ENCODE peak calls at places on chromosomes 5 and 9, in ten cellular contexts. One of them, this sample, is unnamed. For H3K4me1, the result is how much of the 10 kb centered on the place peaks cover.

GRCh38 chr5:1312206-1312605 is 17.3 kb upstream of the TERT start:
- DNase-seq in Karpas-422: no peak
- DNase-seq in upper lobe of right lung: peak
- DNase-seq in cardiac muscle cell: no peak
- DNase-seq in adipocyte: no peak
- DNase-seq in effector memory CD4-positive, alpha-beta T cell: peak
- DNase-seq in heart right ventricle: no peak
- DNase-seq in IMR-90: no peak
- DNase-seq in keratinocyte: no peak
- DNase-seq in aorta: peak
- DNase-seq in this sample: peak

GRCh38 chr9:109859447-109859846 is 79.4 kb downstream of the PALM2AKAP2 start:
- DNase-seq in Karpas-422: no peak
- DNase-seq in upper lobe of right lung: no peak
- DNase-seq in cardiac muscle cell: no peak
- DNase-seq in adipocyte: peak
- DNase-seq in effector memory CD4-positive, alpha-beta T cell: no peak
- DNase-seq in heart right ventricle: no peak
- DNase-seq in IMR-90: no peak
- DNase-seq in keratinocyte: no peak
- DNase-seq in aorta: no peak
- DNase-seq in this sample: no peak

GRCh38 chr9:99011161-99011709 is 67.5 kb downstream of the COL15A1 start:
- DNase-seq in Karpas-422: no peak
- DNase-seq in upper lobe of right lung: no peak
- DNase-seq in cardiac muscle cell: peak
- DNase-seq in adipocyte: no peak
- DNase-seq in effector memory CD4-positive, alpha-beta T cell: no peak
- DNase-seq in heart right ventricle: no peak
- DNase-seq in IMR-90: peak
- DNase-seq in keratinocyte: no peak
- DNase-seq in aorta: no peak
- DNase-seq in this sample: no peak

GRCh38 chr9:78539904-78540303 is 243.0 kb downstream of the PSAT1 start:
- DNase-seq in Karpas-422: no peak
- DNase-seq in upper lobe of right lung: no peak
- DNase-seq in cardiac muscle cell: no peak
- DNase-seq in adipocyte: peak
- DNase-seq in effector memory CD4-positive, alpha-beta T cell: no peak
- DNase-seq in heart right ventricle: no peak
- DNase-seq in IMR-90: peak
- DNase-seq in keratinocyte: no peak
- DNase-seq in aorta: no peak
- DNase-seq in this sample: no peak

GRCh38 chr9:109403766-109404320 is 83.0 kb upstream of the EPB41L4B start:
- DNase-seq in Karpas-422: no peak
- DNase-seq in upper lobe of right lung: no peak
- DNase-seq in cardiac muscle cell: no peak
- DNase-seq in adipocyte: peak
- DNase-seq in effector memory CD4-positive, alpha-beta T cell: no peak
- DNase-seq in heart right ventricle: no peak
- DNase-seq in IMR-90: no peak
- DNase-seq in keratinocyte: no peak
- DNase-seq in aorta: no peak
- DNase-seq in this sample: no peak

GRCh38 chr9:33129886-33130284 is 37.3 kb downstream of the B4GALT1 start:
- DNase-seq in Karpas-422: no peak
- DNase-seq in upper lobe of right lung: no peak
- DNase-seq in cardiac muscle cell: no peak
- DNase-seq in adipocyte: no peak
- DNase-seq in effector memory CD4-positive, alpha-beta T cell: no peak
- DNase-seq in heart right ventricle: no peak
- DNase-seq in IMR-90: no peak
- DNase-seq in keratinocyte: no peak
- DNase-seq in aorta: no peak
- DNase-seq in this sample: no peak

GRCh38 chr9:124880501-124880900 is 18.6 kb downstream of the ARPC5L start:
- DNase-seq in Karpas-422: peak
- DNase-seq in upper lobe of right lung: no peak
- DNase-seq in cardiac muscle cell: no peak
- DNase-seq in adipocyte: no peak
- DNase-seq in effector memory CD4-positive, alpha-beta T cell: no peak
- DNase-seq in heart right ventricle: no peak
- DNase-seq in IMR-90: no peak
- DNase-seq in keratinocyte: no peak
- DNase-seq in aorta: no peak
- DNase-seq in this sample: no peak

GRCh38 chr5:132075719-132076077 is 2.1 kb downstream of the CSF2 start:
- DNase-seq in Karpas-422: no peak
- DNase-seq in upper lobe of right lung: peak
- DNase-seq in cardiac muscle cell: no peak
- DNase-seq in adipocyte: no peak
- DNase-seq in effector memory CD4-positive, alpha-beta T cell: no peak
- DNase-seq in heart right ventricle: no peak
- DNase-seq in IMR-90: no peak
- DNase-seq in keratinocyte: no peak
- DNase-seq in aorta: no peak
- DNase-seq in this sample: no peak

DNA sequence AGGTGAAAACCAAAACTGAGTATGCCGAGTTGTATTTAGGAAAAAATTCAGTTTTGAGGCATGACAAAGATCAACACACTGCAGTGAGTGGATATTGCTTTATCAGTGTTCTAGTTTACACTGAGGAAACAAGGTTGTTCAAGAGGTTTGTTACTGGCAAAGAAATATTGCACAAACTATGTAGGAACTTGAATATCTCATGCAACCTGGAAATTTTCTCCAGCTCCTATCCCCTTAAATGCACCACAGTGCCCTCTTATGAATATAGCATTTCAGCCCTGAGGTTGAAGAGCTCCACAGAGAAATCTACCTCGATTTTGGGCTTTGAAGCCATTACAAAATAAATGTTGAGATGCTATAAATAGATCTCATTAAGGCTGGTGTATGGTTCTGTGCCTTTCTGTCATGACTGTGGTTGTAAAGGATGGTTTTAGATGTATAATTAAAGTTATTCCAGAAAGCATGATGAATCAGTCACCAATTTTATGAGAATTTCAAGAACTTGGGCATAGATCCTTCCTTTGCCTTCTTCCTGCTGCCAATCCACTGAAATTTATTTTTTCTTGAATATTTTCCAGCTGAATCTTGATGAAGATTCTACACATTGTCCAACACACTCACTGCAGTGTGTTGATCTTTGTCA is 159.3 kb downstream of the SPATA31D1 start:
- DNase-seq in Karpas-422: no peak
- DNase-seq in upper lobe of right lung: no peak
- DNase-seq in cardiac muscle cell: no peak
- DNase-seq in adipocyte: peak
- DNase-seq in effector memory CD4-positive, alpha-beta T cell: no peak
- DNase-seq in heart right ventricle: no peak
- DNase-seq in IMR-90: no peak
- DNase-seq in keratinocyte: no peak
- DNase-seq in aorta: no peak
- DNase-seq in this sample: no peak
- H3K4me1 ChIP-seq in Karpas-422: under half
- H3K4me1 ChIP-seq in upper lobe of right lung: under half
- H3K4me1 ChIP-seq in cardiac muscle cell: under half
- H3K4me1 ChIP-seq in adipocyte: under half
- H3K4me1 ChIP-seq in effector memory CD4-positive, alpha-beta T cell: under half
- H3K4me1 ChIP-seq in heart right ventricle: under half
- H3K4me1 ChIP-seq in IMR-90: under half
- H3K4me1 ChIP-seq in keratinocyte: under half
- H3K4me1 ChIP-seq in aorta: under half
- H3K4me1 ChIP-seq in this sample: under half

GRCh38 chr5:139638736-139639618 is 9.2 kb upstream of the CXXC5 start:
- DNase-seq in Karpas-422: peak
- DNase-seq in upper lobe of right lung: no peak
- DNase-seq in cardiac muscle cell: no peak
- DNase-seq in adipocyte: no peak
- DNase-seq in effector memory CD4-positive, alpha-beta T cell: no peak
- DNase-seq in heart right ventricle: no peak
- DNase-seq in IMR-90: no peak
- DNase-seq in keratinocyte: no peak
- DNase-seq in aorta: no peak
- DNase-seq in this sample: no peak
- H3K4me3 ChIP-seq in Karpas-422: no peak
- H3K4me3 ChIP-seq in upper lobe of right lung: no peak
- H3K4me3 ChIP-seq in cardiac muscle cell: no peak
- H3K4me3 ChIP-seq in adipocyte: peak
- H3K4me3 ChIP-seq in effector memory CD4-positive, alpha-beta T cell: no peak
- H3K4me3 ChIP-seq in heart right ventricle: no peak
- H3K4me3 ChIP-seq in IMR-90: no peak
- H3K4me3 ChIP-seq in keratinocyte: no peak
- H3K4me3 ChIP-seq in aorta: no peak
- H3K4me3 ChIP-seq in this sample: no peak

GRCh38 chr5:103424453-103425205 is 138.0 kb downstream of the NUDT12 start:
- DNase-seq in Karpas-422: no peak
- DNase-seq in upper lobe of right lung: no peak
- DNase-seq in cardiac muscle cell: no peak
- DNase-seq in adipocyte: peak
- DNase-seq in effector memory CD4-positive, alpha-beta T cell: no peak
- DNase-seq in heart right ventricle: no peak
- DNase-seq in IMR-90: peak
- DNase-seq in keratinocyte: no peak
- DNase-seq in aorta: no peak
- DNase-seq in this sample: no peak

GRCh38 chr5:103427326-103427725 is 135.3 kb downstream of the NUDT12 start:
- DNase-seq in Karpas-422: no peak
- DNase-seq in upper lobe of right lung: no peak
- DNase-seq in cardiac muscle cell: no peak
- DNase-seq in adipocyte: no peak
- DNase-seq in effector memory CD4-positive, alpha-beta T cell: no peak
- DNase-seq in heart right ventricle: no peak
- DNase-seq in IMR-90: no peak
- DNase-seq in keratinocyte: no peak
- DNase-seq in aorta: no peak
- DNase-seq in this sample: no peak

GRCh38 chr5:103425686-103426454 is 136.7 kb downstream of the NUDT12 start:
- DNase-seq in Karpas-422: no peak
- DNase-seq in upper lobe of right lung: no peak
- DNase-seq in cardiac muscle cell: no peak
- DNase-seq in adipocyte: peak
- DNase-seq in effector memory CD4-positive, alpha-beta T cell: no peak
- DNase-seq in heart right ventricle: no peak
- DNase-seq in IMR-90: peak
- DNase-seq in keratinocyte: no peak
- DNase-seq in aorta: no peak
- DNase-seq in this sample: no peak

GRCh38 chr5:103422756-103423155 is 139.8 kb downstream of the NUDT12 start:
- DNase-seq in Karpas-422: no peak
- DNase-seq in upper lobe of right lung: no peak
- DNase-seq in cardiac muscle cell: no peak
- DNase-seq in adipocyte: no peak
- DNase-seq in effector memory CD4-positive, alpha-beta T cell: no peak
- DNase-seq in heart right ventricle: no peak
- DNase-seq in IMR-90: no peak
- DNase-seq in keratinocyte: no peak
- DNase-seq in aorta: no peak
- DNase-seq in this sample: no peak

GRCh38 chr5:103424008-103424407 is 138.6 kb downstream of the NUDT12 start:
- DNase-seq in Karpas-422: no peak
- DNase-seq in upper lobe of right lung: no peak
- DNase-seq in cardiac muscle cell: no peak
- DNase-seq in adipocyte: peak
- DNase-seq in effector memory CD4-positive, alpha-beta T cell: no peak
- DNase-seq in heart right ventricle: no peak
- DNase-seq in IMR-90: peak
- DNase-seq in keratinocyte: no peak
- DNase-seq in aorta: no peak
- DNase-seq in this sample: no peak
- H3K4me1 ChIP-seq in Karpas-422: under half
- H3K4me1 ChIP-seq in upper lobe of right lung: under half
- H3K4me1 ChIP-seq in cardiac muscle cell: under half
- H3K4me1 ChIP-seq in adipocyte: under half
- H3K4me1 ChIP-seq in effector memory CD4-positive, alpha-beta T cell: under half
- H3K4me1 ChIP-seq in heart right ventricle: under half
- H3K4me1 ChIP-seq in IMR-90: under half
- H3K4me1 ChIP-seq in keratinocyte: under half
- H3K4me1 ChIP-seq in aorta: under half
- H3K4me1 ChIP-seq in this sample: under half

DNA sequence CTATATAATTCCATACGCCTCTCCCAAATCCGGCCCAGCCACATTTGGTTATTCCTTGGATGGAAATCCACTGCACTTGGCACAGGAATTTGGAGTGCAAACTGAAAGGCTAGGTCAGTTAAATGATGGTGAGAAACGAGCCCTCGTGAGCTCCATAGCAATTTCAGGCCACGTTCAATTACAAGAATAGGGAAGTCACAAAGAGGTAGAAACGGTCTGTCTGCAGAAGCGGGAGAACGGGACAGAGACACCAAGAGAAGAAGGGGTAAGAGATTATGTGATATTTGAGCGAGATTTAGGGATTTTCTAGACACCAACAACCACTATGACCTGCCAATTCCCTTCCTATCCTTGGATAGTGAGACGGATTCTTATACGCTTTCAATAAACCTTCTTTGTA is 118.6 kb downstream of the ZNF608 start:
- DNase-seq in Karpas-422: no peak
- DNase-seq in upper lobe of right lung: no peak
- DNase-seq in cardiac muscle cell: no peak
- DNase-seq in adipocyte: no peak
- DNase-seq in effector memory CD4-positive, alpha-beta T cell: no peak
- DNase-seq in heart right ventricle: no peak
- DNase-seq in IMR-90: no peak
- DNase-seq in keratinocyte: no peak
- DNase-seq in aorta: no peak
- DNase-seq in this sample: no peak
- H3K4me3 ChIP-seq in Karpas-422: no peak
- H3K4me3 ChIP-seq in upper lobe of right lung: no peak
- H3K4me3 ChIP-seq in cardiac muscle cell: no peak
- H3K4me3 ChIP-seq in adipocyte: no peak
- H3K4me3 ChIP-seq in effector memory CD4-positive, alpha-beta T cell: no peak
- H3K4me3 ChIP-seq in heart right ventricle: no peak
- H3K4me3 ChIP-seq in IMR-90: no peak
- H3K4me3 ChIP-seq in keratinocyte: no peak
- H3K4me3 ChIP-seq in aorta: no peak
- H3K4me3 ChIP-seq in this sample: no peak

GRCh38 chr5:174751154-174751990 is 27.0 kb downstream of the MSX2 start:
- DNase-seq in Karpas-422: no peak
- DNase-seq in upper lobe of right lung: no peak
- DNase-seq in cardiac muscle cell: peak
- DNase-seq in adipocyte: peak
- DNase-seq in effector memory CD4-positive, alpha-beta T cell: no peak
- DNase-seq in heart right ventricle: no peak
- DNase-seq in IMR-90: no peak
- DNase-seq in keratinocyte: no peak
- DNase-seq in aorta: no peak
- DNase-seq in this sample: no peak
- H3K4me1 ChIP-seq in Karpas-422: under half
- H3K4me1 ChIP-seq in upper lobe of right lung: under half
- H3K4me1 ChIP-seq in cardiac muscle cell: under half
- H3K4me1 ChIP-seq in adipocyte: under half
- H3K4me1 ChIP-seq in effector memory CD4-positive, alpha-beta T cell: under half
- H3K4me1 ChIP-seq in heart right ventricle: under half
- H3K4me1 ChIP-seq in IMR-90: under half
- H3K4me1 ChIP-seq in keratinocyte: under half
- H3K4me1 ChIP-seq in aorta: under half
- H3K4me1 ChIP-seq in this sample: under half

This sample was measured in naive thymus-derived CD4-positive, alpha-beta T cell.